ENCODE peak calls at places on chromosomes 3 and 15, in seven cellular contexts. C is activated CD4-positive, alpha-beta T cell treated with anti-CD3 and anti-CD28 coated beads, Interleukin-2, amount 50 U/mL, for 1 hour; J is CD8-positive, alpha-beta memory T cell; W is CD8-positive, alpha-beta T cell; A is activated T-helper 1 cell treated with anti-CD3 and anti-CD28 coated beads, Interleukin-12 subunit alpha, Interleukin-12 subunit beta, Interleukin-2, Interleukin-4 antibody, amounts not matched to agents 30 ng/mL and 10 ng/mL and 1 ng/mL, durations not matched to agents 14 hours and 24 hours and 36 hours; T is T-cell; N is mesothelial cell of epicardium. Y is an unnamed sample.
A peak's percentile ranks its signal among the peaks of the same experiment; 100 is the strongest.

GRCh38 chr3:123226549-123226948 is 24.8 kb downstream of the SEC22A start:
- DNase-seq in C (no peak), J (no peak), W (no peak), A (no peak), T (no peak), N (no peak), Y (no peak)

GRCh38 chr3:45555154-45555591 is 39.4 kb upstream of the LIMD1 start:
- DNase-seq in C (no peak), J (no peak), W (no peak), A (no peak), T (no peak), N (no peak), Y (no peak)

GRCh38 chr3:39101022-39101689 is 6.3 kb downstream of the GORASP1 start:
- DNase-seq in C (peak; percentile 50), J (no peak), W (peak; percentile 58), A (peak; percentile 27), T (peak; percentile 43), N (no peak), Y (no peak)

GRCh38 chr3:135238201-135238600 is 443.1 kb downstream of the EPHB1 start:
- DNase-seq in C (no peak), J (no peak), W (no peak), A (no peak), T (no peak), N (no peak), Y (no peak)

GRCh38 chr3:56131976-56132590 is 336.2 kb downstream of the ERC2 start:
- DNase-seq in C (no peak), J (no peak), W (no peak), A (no peak), T (no peak), N (no peak), Y (peak; percentile 93)

GRCh38 chr3:30933478-30934207 is 39.2 kb upstream of the GADL1 start:
- DNase-seq in C (no peak), J (no peak), W (no peak), A (no peak), T (no peak), N (no peak), Y (no peak)

GRCh38 chr15:25830844-25831443 is 32.2 kb downstream of the ATP10A start:
- DNase-seq in C (no peak), J (no peak), W (no peak), A (no peak), T (no peak), N (no peak), Y (peak; percentile 98)

GRCh38 chr3:66989241-66989640 is 8.9 kb upstream of the KBTBD8 start:
- DNase-seq in C (no peak), J (no peak), W (no peak), A (no peak), T (no peak), N (no peak), Y (no peak)

GRCh38 chr3:38365469-38366062 is 19.0 kb downstream of the XYLB start:
- DNase-seq in C (no peak), J (no peak), W (no peak), A (no peak), T (no peak), N (no peak), Y (no peak)

GRCh38 chr3:37745079-37745478 is 116.6 kb upstream of the CTDSPL start:
- DNase-seq in C (no peak), J (no peak), W (no peak), A (no peak), T (no peak), N (no peak), Y (no peak)

GRCh38 chr3:139202226-139202958 is 141.4 kb upstream of the MRPS22 start:
- DNase-seq in C (no peak), J (no peak), W (no peak), A (no peak), T (no peak), N (no peak), Y (no peak)

GRCh38 chr15:74027688-74028087 is 33.2 kb downstream of the PML start:
- DNase-seq in C (no peak), J (no peak), W (no peak), A (no peak), T (no peak), N (no peak), Y (no peak)

GRCh38 chr15:31954364-31954763 is 76.0 kb upstream of the CHRNA7 start:
- DNase-seq in C (no peak), J (no peak), W (no peak), A (no peak), T (no peak), N (no peak), Y (no peak)

GRCh38 chr15:47715402-47715801 is 1.9 kb upstream of the SEMA6D start:
- DNase-seq in C (no peak), J (no peak), W (no peak), A (no peak), T (no peak), N (no peak), Y (no peak)

GRCh38 chr3:152364237-152364636 is 95.5 kb downstream of the MBNL1 start:
- DNase-seq in C (no peak), J (no peak), W (no peak), A (no peak), T (no peak), N (no peak), Y (no peak)

GRCh38 chr3:130905551-130905950 is 11.7 kb downstream of the ATP2C1 start:
- DNase-seq in C (no peak), J (no peak), W (no peak), A (no peak), T (no peak), N (no peak), Y (no peak)

GRCh38 chr3:173826901-173827609 is 429.5 kb downstream of the NLGN1 start:
- DNase-seq in C (no peak), J (no peak), W (no peak), A (no peak), T (no peak), N (no peak), Y (peak; percentile 83)

GRCh38 chr15:85394552-85395333 is 14.3 kb downstream of the AKAP13 start:
- DNase-seq in C (no peak), J (no peak), W (no peak), A (no peak), T (no peak), N (no peak), Y (no peak)

GRCh38 chr3:3172627-3173026 is 6.9 kb downstream of the CRBN start:
- DNase-seq in C (no peak), J (no peak), W (no peak), A (no peak), T (no peak), N (no peak), Y (no peak)

GRCh38 chr3:148131990-148132638 is 565.6 kb upstream of the AGTR1 start:
- DNase-seq in C (no peak), J (no peak), W (no peak), A (no peak), T (no peak), N (no peak), Y (peak; percentile 3)

GRCh38 chr3:126419886-126420786 is 25.4 kb downstream of the CFAP100 start:
- DNase-seq in C (no peak), J (no peak), W (no peak), A (no peak), T (no peak), N (no peak), Y (no peak)

GRCh38 chr15:31236184-31237041 is 90.2 kb upstream of the KLF13 start:
- DNase-seq in C (no peak), J (no peak), W (no peak), A (no peak), T (no peak), N (no peak), Y (peak; percentile 94)

GRCh38 chr3:46440531-46441294 is 24.0 kb downstream of the LTF start:
- DNase-seq in C (no peak), J (no peak), W (peak; percentile 31), A (peak; percentile 50), T (peak; percentile 10), N (no peak), Y (no peak)

GRCh38 chr15:30930422-30930821 is 26.7 kb downstream of the FAN1 start:
- DNase-seq in C (no peak), J (no peak), W (no peak), A (no peak), T (no peak), N (no peak), Y (no peak)

GRCh38 chr15:24857777-24858176 is 97.0 kb upstream of the SNRPN start:
- DNase-seq in C (no peak), J (no peak), W (no peak), A (no peak), T (no peak), N (no peak), Y (peak; percentile 19)

GRCh38 chr15:44584162-44584749 is 47.3 kb downstream of the EIF3J start:
- DNase-seq in C (peak; percentile 54), J (peak; percentile 25), W (peak; percentile 58), A (peak; percentile 37), T (peak; percentile 57), N (no peak), Y (no peak)

GRCh38 chr3:46006646-46007045 is 11.0 kb upstream of the FYCO1 start:
- DNase-seq in C (no peak), J (no peak), W (no peak), A (no peak), T (no peak), N (no peak), Y (peak; percentile 82)

GRCh38 chr3:40615110-40615915 is 90.6 kb downstream of the ZNF621 start:
- DNase-seq in C (no peak), J (no peak), W (no peak), A (no peak), T (no peak), N (no peak), Y (no peak)

GRCh38 chr3:99951701-99952100 is 134.0 kb downstream of the CMSS1 start:
- DNase-seq in C (no peak), J (no peak), W (no peak), A (no peak), T (no peak), N (no peak), Y (no peak)

GRCh38 chr3:35505181-35505580 is 134.1 kb upstream of the ARPP21 start:
- DNase-seq in C (no peak), J (no peak), W (no peak), A (no peak), T (no peak), N (peak; percentile 35), Y (no peak)

GRCh38 chr3:148866261-148866660 is 1.2 kb downstream of the CPA3 start:
- DNase-seq in C (no peak), J (no peak), W (no peak), A (no peak), T (no peak), N (no peak), Y (peak; percentile 94)

GRCh38 chr3:112498916-112499315 is 356 bp downstream of the BTLA start:
- DNase-seq in C (no peak), J (no peak), W (no peak), A (no peak), T (no peak), N (no peak), Y (no peak)

GRCh38 chr3:9216736-9217135 is 32.7 kb downstream of the SRGAP3 start:
- DNase-seq in C (no peak), J (no peak), W (no peak), A (no peak), T (no peak), N (no peak), Y (peak; percentile 23)

GRCh38 chr15:48823237-48823636 is 12.4 kb upstream of the CEP152 start:
- DNase-seq in C (no peak), J (no peak), W (no peak), A (no peak), T (no peak), N (no peak), Y (peak; percentile 41)

GRCh38 chr15:31465083-31465955 is 138.7 kb downstream of the KLF13 start:
- DNase-seq in C (no peak), J (no peak), W (no peak), A (no peak), T (peak; percentile 3), N (no peak), Y (no peak)

GRCh38 chr3:45943207-45943846 is at the start of gene CXCR6:
- DNase-seq in C (no peak), J (no peak), W (peak; percentile 40), A (peak; percentile 55), T (peak; percentile 29), N (no peak), Y (peak; percentile 13)

GRCh38 chr3:114558271-114558670 is 264.4 kb downstream of the TIGIT start:
- DNase-seq in C (no peak), J (no peak), W (no peak), A (no peak), T (no peak), N (no peak), Y (peak; percentile 47)

GRCh38 chr3:177295116-177295515 is 97.8 kb upstream of the TBL1XR1 start:
- DNase-seq in C (no peak), J (no peak), W (no peak), A (no peak), T (no peak), N (no peak), Y (no peak)